ENCODE peak calls at places on chromosomes 11 and 22, in nine cellular contexts. One of them, this sample, is unnamed.
A peak's percentile ranks its signal among the peaks of the same experiment; 100 is the strongest.

GRCh38 chr11:118705111-118705741 is 25.8 kb upstream of the TREH start:
- DNase-seq in HT1080: peak; percentile 63
- DNase-seq in iris pigment epithelial cell: no peak
- DNase-seq in head of caudate nucleus: peak; percentile 66
- DNase-seq in psoas muscle: peak; percentile 21
- DNase-seq in NB4: peak; percentile 73
- DNase-seq in sciatic nerve: no peak
- DNase-seq in heart right ventricle: no peak
- DNase-seq in CD4-positive, alpha-beta T cell: peak; percentile 35
- DNase-seq in this sample: no peak

GRCh38 chr11:59097113-59097708 is 9.8 kb upstream of the FAM111B start:
- DNase-seq in HT1080: peak; percentile 52
- DNase-seq in iris pigment epithelial cell: peak; percentile 69
- DNase-seq in head of caudate nucleus: peak; percentile 62
- DNase-seq in psoas muscle: peak; percentile 46
- DNase-seq in NB4: peak; percentile 62
- DNase-seq in sciatic nerve: peak; percentile 71
- DNase-seq in heart right ventricle: peak; percentile 54
- DNase-seq in CD4-positive, alpha-beta T cell: peak; percentile 59
- DNase-seq in this sample: peak; percentile 46

GRCh38 chr22:30253205-30253852 is 6.8 kb upstream of the LIF start:
- DNase-seq in HT1080: no peak
- DNase-seq in iris pigment epithelial cell: no peak
- DNase-seq in head of caudate nucleus: peak; percentile 77
- DNase-seq in psoas muscle: peak; percentile 62
- DNase-seq in NB4: peak; percentile 47
- DNase-seq in sciatic nerve: peak; percentile 86
- DNase-seq in heart right ventricle: peak; percentile 80
- DNase-seq in CD4-positive, alpha-beta T cell: no peak
- DNase-seq in this sample: peak; percentile 66

GRCh38 chr11:94400839-94401772 is at the start of gene GPR83:
- DNase-seq in HT1080: no peak
- DNase-seq in iris pigment epithelial cell: peak; percentile 12
- DNase-seq in head of caudate nucleus: no peak
- DNase-seq in psoas muscle: no peak
- DNase-seq in NB4: no peak
- DNase-seq in sciatic nerve: no peak
- DNase-seq in heart right ventricle: no peak
- DNase-seq in CD4-positive, alpha-beta T cell: no peak
- DNase-seq in this sample: peak; percentile 5

GRCh38 chr11:75667831-75668507 is 869 bp downstream of the MAP6 start:
- DNase-seq in HT1080: no peak
- DNase-seq in iris pigment epithelial cell: peak; percentile 26
- DNase-seq in head of caudate nucleus: peak; percentile 83
- DNase-seq in psoas muscle: peak; percentile 65
- DNase-seq in NB4: peak; percentile 23
- DNase-seq in sciatic nerve: peak; percentile 71
- DNase-seq in heart right ventricle: peak; percentile 51
- DNase-seq in CD4-positive, alpha-beta T cell: peak; percentile 3
- DNase-seq in this sample: peak; percentile 27

GRCh38 chr22:37324340-37325023 is 42.2 kb downstream of the CYTH4 start:
- DNase-seq in HT1080: no peak
- DNase-seq in iris pigment epithelial cell: no peak
- DNase-seq in head of caudate nucleus: peak; percentile 29
- DNase-seq in psoas muscle: no peak
- DNase-seq in NB4: no peak
- DNase-seq in sciatic nerve: no peak
- DNase-seq in heart right ventricle: no peak
- DNase-seq in CD4-positive, alpha-beta T cell: no peak
- DNase-seq in this sample: no peak

GRCh38 chr11:71251159-71251721 is 1.1 kb downstream of the SHANK2 start:
- DNase-seq in HT1080: no peak
- DNase-seq in iris pigment epithelial cell: no peak
- DNase-seq in head of caudate nucleus: no peak
- DNase-seq in psoas muscle: no peak
- DNase-seq in NB4: no peak
- DNase-seq in sciatic nerve: no peak
- DNase-seq in heart right ventricle: no peak
- DNase-seq in CD4-positive, alpha-beta T cell: no peak
- DNase-seq in this sample: no peak

GRCh38 chr11:62061356-62062222 is 62.2 kb upstream of the INCENP start:
- DNase-seq in HT1080: no peak
- DNase-seq in iris pigment epithelial cell: no peak
- DNase-seq in head of caudate nucleus: peak; percentile 36
- DNase-seq in psoas muscle: no peak
- DNase-seq in NB4: no peak
- DNase-seq in sciatic nerve: no peak
- DNase-seq in heart right ventricle: no peak
- DNase-seq in CD4-positive, alpha-beta T cell: no peak
- DNase-seq in this sample: no peak

GRCh38 chr22:45688606-45689080 is 17.0 kb downstream of the ATXN10 start:
- DNase-seq in HT1080: peak; percentile 88
- DNase-seq in iris pigment epithelial cell: peak; percentile 96
- DNase-seq in head of caudate nucleus: no peak
- DNase-seq in psoas muscle: no peak
- DNase-seq in NB4: peak; percentile 36
- DNase-seq in sciatic nerve: no peak
- DNase-seq in heart right ventricle: no peak
- DNase-seq in CD4-positive, alpha-beta T cell: no peak
- DNase-seq in this sample: peak; percentile 86

GRCh38 chr22:17912942-17913704 is 111.2 kb downstream of the MICAL3 start:
- DNase-seq in HT1080: no peak
- DNase-seq in iris pigment epithelial cell: no peak
- DNase-seq in head of caudate nucleus: no peak
- DNase-seq in psoas muscle: peak; percentile 49
- DNase-seq in NB4: no peak
- DNase-seq in sciatic nerve: no peak
- DNase-seq in heart right ventricle: no peak
- DNase-seq in CD4-positive, alpha-beta T cell: no peak
- DNase-seq in this sample: no peak

GRCh38 chr22:38762607-38763006 is 6.8 kb upstream of the SUN2 start:
- DNase-seq in HT1080: no peak
- DNase-seq in iris pigment epithelial cell: no peak
- DNase-seq in head of caudate nucleus: peak; percentile 60
- DNase-seq in psoas muscle: no peak
- DNase-seq in NB4: no peak
- DNase-seq in sciatic nerve: no peak
- DNase-seq in heart right ventricle: no peak
- DNase-seq in CD4-positive, alpha-beta T cell: no peak
- DNase-seq in this sample: no peak

GRCh38 chr11:77400775-77401469 is 73.0 kb downstream of the PAK1 start:
- DNase-seq in HT1080: no peak
- DNase-seq in iris pigment epithelial cell: no peak
- DNase-seq in head of caudate nucleus: no peak
- DNase-seq in psoas muscle: no peak
- DNase-seq in NB4: no peak
- DNase-seq in sciatic nerve: no peak
- DNase-seq in heart right ventricle: no peak
- DNase-seq in CD4-positive, alpha-beta T cell: no peak
- DNase-seq in this sample: no peak

GRCh38 chr11:65791719-65792213 is 4.9 kb downstream of the OVOL1 start:
- DNase-seq in HT1080: no peak
- DNase-seq in iris pigment epithelial cell: no peak
- DNase-seq in head of caudate nucleus: no peak
- DNase-seq in psoas muscle: no peak
- DNase-seq in NB4: no peak
- DNase-seq in sciatic nerve: no peak
- DNase-seq in heart right ventricle: no peak
- DNase-seq in CD4-positive, alpha-beta T cell: no peak
- DNase-seq in this sample: no peak

GRCh38 chr11:36702330-36703054 is 104.5 kb upstream of the RAG2 start:
- DNase-seq in HT1080: peak; percentile 47
- DNase-seq in iris pigment epithelial cell: peak; percentile 68
- DNase-seq in head of caudate nucleus: no peak
- DNase-seq in psoas muscle: no peak
- DNase-seq in NB4: peak; percentile 74
- DNase-seq in sciatic nerve: no peak
- DNase-seq in heart right ventricle: peak; percentile 37
- DNase-seq in CD4-positive, alpha-beta T cell: no peak
- DNase-seq in this sample: peak; percentile 72

GRCh38 chr11:29629281-29629680 is 387.5 kb downstream of the KCNA4 start:
- DNase-seq in HT1080: peak; percentile 75
- DNase-seq in iris pigment epithelial cell: no peak
- DNase-seq in head of caudate nucleus: no peak
- DNase-seq in psoas muscle: no peak
- DNase-seq in NB4: no peak
- DNase-seq in sciatic nerve: no peak
- DNase-seq in heart right ventricle: no peak
- DNase-seq in CD4-positive, alpha-beta T cell: no peak
- DNase-seq in this sample: peak; percentile 63

GRCh38 chr11:50170115-50170514 is 137.4 kb downstream of the OR4C45 start:
- DNase-seq in HT1080: no peak
- DNase-seq in iris pigment epithelial cell: no peak
- DNase-seq in head of caudate nucleus: no peak
- DNase-seq in psoas muscle: no peak
- DNase-seq in NB4: no peak
- DNase-seq in sciatic nerve: no peak
- DNase-seq in heart right ventricle: no peak
- DNase-seq in CD4-positive, alpha-beta T cell: no peak
- DNase-seq in this sample: no peak

GRCh38 chr11:128524172-128524571 is 63.2 kb downstream of the ETS1 start:
- DNase-seq in HT1080: no peak
- DNase-seq in iris pigment epithelial cell: no peak
- DNase-seq in head of caudate nucleus: no peak
- DNase-seq in psoas muscle: no peak
- DNase-seq in NB4: no peak
- DNase-seq in sciatic nerve: no peak
- DNase-seq in heart right ventricle: no peak
- DNase-seq in CD4-positive, alpha-beta T cell: no peak
- DNase-seq in this sample: no peak

GRCh38 chr11:119478711-119479285 is 55.8 kb upstream of the THY1 start:
- DNase-seq in HT1080: no peak
- DNase-seq in iris pigment epithelial cell: no peak
- DNase-seq in head of caudate nucleus: no peak
- DNase-seq in psoas muscle: no peak
- DNase-seq in NB4: no peak
- DNase-seq in sciatic nerve: no peak
- DNase-seq in heart right ventricle: no peak
- DNase-seq in CD4-positive, alpha-beta T cell: no peak
- DNase-seq in this sample: no peak

GRCh38 chr11:1749020-1749758 is 1.2 kb downstream of the IFITM10 start:
- DNase-seq in HT1080: no peak
- DNase-seq in iris pigment epithelial cell: no peak
- DNase-seq in head of caudate nucleus: no peak
- DNase-seq in psoas muscle: no peak
- DNase-seq in NB4: no peak
- DNase-seq in sciatic nerve: no peak
- DNase-seq in heart right ventricle: no peak
- DNase-seq in CD4-positive, alpha-beta T cell: no peak
- DNase-seq in this sample: no peak

GRCh38 chr22:45083659-45084305 is 74.0 kb upstream of the PHF21B start:
- DNase-seq in HT1080: peak; percentile 83
- DNase-seq in iris pigment epithelial cell: peak; percentile 29
- DNase-seq in head of caudate nucleus: peak; percentile 31
- DNase-seq in psoas muscle: no peak
- DNase-seq in NB4: no peak
- DNase-seq in sciatic nerve: no peak
- DNase-seq in heart right ventricle: no peak
- DNase-seq in CD4-positive, alpha-beta T cell: no peak
- DNase-seq in this sample: peak; percentile 84

GRCh38 chr22:46229701-46230100 is 20.4 kb downstream of the CDPF1 start:
- DNase-seq in HT1080: no peak
- DNase-seq in iris pigment epithelial cell: peak; percentile 55
- DNase-seq in head of caudate nucleus: no peak
- DNase-seq in psoas muscle: no peak
- DNase-seq in NB4: no peak
- DNase-seq in sciatic nerve: no peak
- DNase-seq in heart right ventricle: no peak
- DNase-seq in CD4-positive, alpha-beta T cell: no peak
- DNase-seq in this sample: no peak

GRCh38 chr11:33899383-33900037 is 7.6 kb upstream of the LMO2 start:
- DNase-seq in HT1080: peak; percentile 80
- DNase-seq in iris pigment epithelial cell: peak; percentile 67
- DNase-seq in head of caudate nucleus: peak; percentile 24
- DNase-seq in psoas muscle: peak; percentile 81
- DNase-seq in NB4: no peak
- DNase-seq in sciatic nerve: peak; percentile 87
- DNase-seq in heart right ventricle: peak; percentile 88
- DNase-seq in CD4-positive, alpha-beta T cell: no peak
- DNase-seq in this sample: peak; percentile 62

GRCh38 chr22:41380993-41381328 is 781 bp upstream of the TEF start:
- DNase-seq in HT1080: peak; percentile 60
- DNase-seq in iris pigment epithelial cell: peak; percentile 96
- DNase-seq in head of caudate nucleus: no peak
- DNase-seq in psoas muscle: peak; percentile 89
- DNase-seq in NB4: no peak
- DNase-seq in sciatic nerve: no peak
- DNase-seq in heart right ventricle: peak; percentile 89
- DNase-seq in CD4-positive, alpha-beta T cell: no peak
- DNase-seq in this sample: peak; percentile 73

GRCh38 chr11:44310198-44310455 is 188 bp upstream of the ALX4 start:
- DNase-seq in HT1080: no peak
- DNase-seq in iris pigment epithelial cell: no peak
- DNase-seq in head of caudate nucleus: no peak
- DNase-seq in psoas muscle: no peak
- DNase-seq in NB4: no peak
- DNase-seq in sciatic nerve: no peak
- DNase-seq in heart right ventricle: no peak
- DNase-seq in CD4-positive, alpha-beta T cell: no peak
- DNase-seq in this sample: no peak

GRCh38 chr22:44024288-44024908 is at the start of gene PARVB:
- DNase-seq in HT1080: peak; percentile 20
- DNase-seq in iris pigment epithelial cell: peak; percentile 14
- DNase-seq in head of caudate nucleus: peak; percentile 31
- DNase-seq in psoas muscle: peak; percentile 47
- DNase-seq in NB4: peak; percentile 55
- DNase-seq in sciatic nerve: peak; percentile 68
- DNase-seq in heart right ventricle: no peak
- DNase-seq in CD4-positive, alpha-beta T cell: no peak
- DNase-seq in this sample: no peak

This sample was measured in astrocyte of the spinal cord.